ENCODE peak calls at places on chromosome 20, in six cellular contexts. Z, C, N, U, K and H are unnamed samples.

GRCh38 chr20:49913399-49914047 is 1.8 kb downstream of the SPATA2 start:
- DNase-seq in Z (no peak), C (no peak), N (no peak), U (no peak), K (no peak), H (no peak)

GRCh38 chr20:44739952-44740351 is 5.7 kb upstream of the KCNK15 start:
- DNase-seq in Z (no peak), C (no peak), N (no peak), U (no peak), K (no peak), H (no peak)

GRCh38 chr20:44664127-44664526 is 12.6 kb upstream of the ADA start:
- DNase-seq in Z (no peak), C (no peak), N (no peak), U (no peak), K (no peak), H (no peak)

GRCh38 chr20:62103508-62104233 is 18.6 kb upstream of the LSM14B start:
- DNase-seq in Z (no peak), C (no peak), N (no peak), U (no peak), K (no peak), H (no peak)

GRCh38 chr20:50304883-50305635 is 114.4 kb downstream of the CEBPB start:
- DNase-seq in Z (peak), C (no peak), N (no peak), U (no peak), K (peak), H (no peak)

GRCh38 chr20:33014336-33015113 is 7.0 kb downstream of the BPIFB2 start:
- DNase-seq in Z (no peak), C (no peak), N (no peak), U (no peak), K (no peak), H (no peak)

GRCh38 chr20:61754976-61755778 is 310.5 kb downstream of the TAF4 start:
- DNase-seq in Z (no peak), C (no peak), N (no peak), U (peak), K (no peak), H (no peak)

GRCh38 chr20:49381558-49382493 is 100.6 kb downstream of the KCNB1 start:
- DNase-seq in Z (peak), C (no peak), N (no peak), U (no peak), K (peak), H (peak)

GRCh38 chr20:45037050-45037449 is 63.9 kb downstream of the KCNS1 start:
- DNase-seq in Z (no peak), C (no peak), N (no peak), U (no peak), K (no peak), H (no peak)

GRCh38 chr20:46621492-46621891 is 29.8 kb downstream of the SLC13A3 start:
- DNase-seq in Z (no peak), C (no peak), N (no peak), U (no peak), K (no peak), H (no peak)

GRCh38 chr20:17611540-17612286 is 41.8 kb downstream of the DSTN start:
- DNase-seq in Z (peak), C (no peak), N (peak), U (peak), K (no peak), H (no peak)

GRCh38 chr20:18524646-18525045 is 16.9 kb downstream of the SEC23B start:
- DNase-seq in Z (no peak), C (no peak), N (no peak), U (no peak), K (no peak), H (no peak)

GRCh38 chr20:50744143-50744792 is 12.9 kb downstream of the PARD6B start:
- DNase-seq in Z (peak), C (no peak), N (no peak), U (no peak), K (peak), H (no peak)

GRCh38 chr20:31896049-31896448 is 25.6 kb downstream of the TTLL9 start:
- DNase-seq in Z (no peak), C (no peak), N (no peak), U (no peak), K (no peak), H (no peak)

GRCh38 chr20:13382786-13383185 is 161.7 kb downstream of the ISM1 start:
- DNase-seq in Z (no peak), C (no peak), N (no peak), U (no peak), K (no peak), H (no peak)

GRCh38 chr20:57629976-57630525 is 9.8 kb upstream of the ZBP1 start:
- DNase-seq in Z (no peak), C (no peak), N (no peak), U (no peak), K (peak), H (peak)

GRCh38 chr20:23289249-23289648 is 61.3 kb upstream of the NXT1 start:
- DNase-seq in Z (no peak), C (no peak), N (no peak), U (no peak), K (no peak), H (no peak)

GRCh38 chr20:56957737-56958553 is 308.5 kb downstream of the BMP7 start:
- DNase-seq in Z (no peak), C (no peak), N (no peak), U (peak), K (no peak), H (no peak)

GRCh38 chr20:45052698-45053440 is 48.1 kb downstream of the KCNS1 start:
- DNase-seq in Z (no peak), C (no peak), N (peak), U (no peak), K (no peak), H (no peak)

GRCh38 chr20:30816182-30816645 is 441.2 kb upstream of the DEFB115 start:
- DNase-seq in Z (no peak), C (no peak), N (no peak), U (no peak), K (no peak), H (no peak)

GRCh38 chr20:341682-342081 is 5.2 kb upstream of the NRSN2 start:
- DNase-seq in Z (no peak), C (no peak), N (no peak), U (no peak), K (no peak), H (no peak)

GRCh38 chr20:53660078-53660909 is 66.7 kb upstream of the ZNF217 start:
- DNase-seq in Z (peak), C (no peak), N (peak), U (no peak), K (peak), H (no peak)

GRCh38 chr20:10961651-10962288 is 288.0 kb upstream of the JAG1 start:
- DNase-seq in Z (no peak), C (no peak), N (no peak), U (no peak), K (no peak), H (no peak)

GRCh38 chr20:62327726-62328495 is 25.1 kb downstream of the ADRM1 start:
- DNase-seq in Z (no peak), C (no peak), N (no peak), U (no peak), K (no peak), H (no peak)

GRCh38 chr20:60254901-60255411 is 296.7 kb downstream of the CDH26 start:
- DNase-seq in Z (no peak), C (no peak), N (no peak), U (no peak), K (no peak), H (no peak)

GRCh38 chr20:43830883-43831282 is 83.8 kb upstream of the TOX2 start:
- DNase-seq in Z (no peak), C (no peak), N (no peak), U (no peak), K (no peak), H (no peak)

GRCh38 chr20:41133709-41134361 is 3.5 kb upstream of the PLCG1 start:
- DNase-seq in Z (peak), C (no peak), N (peak), U (no peak), K (no peak), H (peak)

GRCh38 chr20:40689943-40690835 is 1.2 kb upstream of the MAFB start:
- DNase-seq in Z (peak), C (peak), N (peak), U (peak), K (peak), H (peak)

GRCh38 chr20:53227523-53227922 is 255.4 kb downstream of the TSHZ2 start:
- DNase-seq in Z (no peak), C (no peak), N (no peak), U (no peak), K (no peak), H (no peak)

GRCh38 chr20:5069141-5069806 is 50.5 kb downstream of the PCNA start:
- DNase-seq in Z (no peak), C (no peak), N (no peak), U (no peak), K (no peak), H (no peak)

GRCh38 chr20:50191065-50191565 is 485 bp downstream of the CEBPB start:
- DNase-seq in Z (peak), C (peak), N (no peak), U (peak), K (peak), H (no peak)

GRCh38 chr20:34544109-34544793 is 14.3 kb upstream of the MAP1LC3A start:
- DNase-seq in Z (peak), C (no peak), N (no peak), U (no peak), K (no peak), H (no peak)

GRCh38 chr20:62696431-62696957 is 12.1 kb upstream of the NTSR1 start:
- DNase-seq in Z (no peak), C (no peak), N (no peak), U (no peak), K (no peak), H (no peak)

GRCh38 chr20:24337074-24337473 is 132.4 kb upstream of the SYNDIG1 start:
- DNase-seq in Z (no peak), C (no peak), N (no peak), U (no peak), K (no peak), H (no peak)

GRCh38 chr20:58306421-58307261 is 2.9 kb upstream of the RAB22A start:
- DNase-seq in Z (peak), C (peak), N (peak), U (no peak), K (peak), H (no peak)

GRCh38 chr20:46928580-46929132 is 34.0 kb downstream of the EYA2 start:
- DNase-seq in Z (no peak), C (no peak), N (no peak), U (no peak), K (no peak), H (no peak)

DNA sequence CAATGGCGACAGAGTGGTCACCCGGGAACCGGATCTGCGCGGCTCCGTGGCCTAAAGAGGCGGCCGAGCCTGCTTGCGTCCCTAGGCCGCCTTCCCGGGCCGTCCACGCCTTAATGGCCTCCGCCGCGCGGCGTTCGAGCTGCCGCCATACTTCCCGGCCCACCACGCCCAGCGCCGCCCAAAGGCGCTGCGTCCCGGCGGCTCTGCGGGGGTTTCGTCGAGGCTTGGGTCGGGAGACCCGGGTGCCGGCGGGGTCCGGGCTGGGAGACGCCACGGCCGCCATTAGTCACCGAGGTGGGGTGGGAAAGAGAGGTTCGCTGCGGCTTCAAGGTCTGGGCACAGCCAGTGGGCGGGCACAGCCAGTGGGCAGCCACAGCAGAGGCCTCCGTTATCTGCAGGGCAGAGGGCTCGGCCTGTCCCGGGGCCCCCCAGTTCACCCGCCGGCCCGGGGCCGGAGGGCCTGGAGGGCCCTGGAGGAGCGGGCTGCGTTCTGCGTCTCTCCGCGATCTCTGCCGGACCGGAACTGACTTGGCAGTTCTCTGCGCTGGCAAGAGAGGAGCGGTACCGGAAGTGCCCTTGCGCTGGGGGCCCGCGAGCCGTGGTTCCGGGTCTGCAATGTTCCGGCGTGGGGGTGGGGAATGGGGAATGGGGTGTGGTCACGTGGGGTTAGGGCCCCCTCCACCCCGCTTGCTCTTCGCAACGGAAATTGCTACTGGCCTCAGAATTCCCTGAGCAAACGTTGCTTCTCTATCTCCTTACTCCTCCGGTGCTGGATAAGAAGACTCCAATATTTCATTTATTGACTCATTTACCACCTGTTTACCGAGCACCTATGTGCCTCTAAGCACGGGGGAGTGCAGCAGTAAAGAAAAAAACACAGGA is 82.3 kb downstream of the CNBD2 start:
- DNase-seq in Z (peak), C (peak), N (peak), U (peak), K (peak), H (peak)
- TF ChIP-seq CTCF in Z (no peak), C (no peak), N (no peak), U (no peak), K (no peak), H (no peak)

GRCh38 chr20:48329676-48330644 is 497.8 kb downstream of the PREX1 start:
- DNase-seq in Z (no peak), C (no peak), N (peak), U (peak), K (no peak), H (no peak)
- TF ChIP-seq CTCF in Z (no peak), C (no peak), N (peak), U (peak), K (no peak), H (no peak)

GRCh38 chr20:64079273-64080012 is at the start of gene RGS19:
- DNase-seq in Z (peak), C (peak), N (peak), U (peak), K (peak), H (no peak)

GRCh38 chr20:64081620-64081964 is 1.7 kb downstream of the OPRL1 start:
- DNase-seq in Z (no peak), C (no peak), N (no peak), U (no peak), K (no peak), H (no peak)

GRCh38 chr20:64080813-64081619 is 1.1 kb downstream of the OPRL1 start:
- DNase-seq in Z (no peak), C (no peak), N (no peak), U (no peak), K (no peak), H (no peak)

GRCh38 chr20:64078934-64079272 is 415 bp downstream of the RGS19 start:
- DNase-seq in Z (no peak), C (no peak), N (no peak), U (no peak), K (no peak), H (no peak)

DNA sequence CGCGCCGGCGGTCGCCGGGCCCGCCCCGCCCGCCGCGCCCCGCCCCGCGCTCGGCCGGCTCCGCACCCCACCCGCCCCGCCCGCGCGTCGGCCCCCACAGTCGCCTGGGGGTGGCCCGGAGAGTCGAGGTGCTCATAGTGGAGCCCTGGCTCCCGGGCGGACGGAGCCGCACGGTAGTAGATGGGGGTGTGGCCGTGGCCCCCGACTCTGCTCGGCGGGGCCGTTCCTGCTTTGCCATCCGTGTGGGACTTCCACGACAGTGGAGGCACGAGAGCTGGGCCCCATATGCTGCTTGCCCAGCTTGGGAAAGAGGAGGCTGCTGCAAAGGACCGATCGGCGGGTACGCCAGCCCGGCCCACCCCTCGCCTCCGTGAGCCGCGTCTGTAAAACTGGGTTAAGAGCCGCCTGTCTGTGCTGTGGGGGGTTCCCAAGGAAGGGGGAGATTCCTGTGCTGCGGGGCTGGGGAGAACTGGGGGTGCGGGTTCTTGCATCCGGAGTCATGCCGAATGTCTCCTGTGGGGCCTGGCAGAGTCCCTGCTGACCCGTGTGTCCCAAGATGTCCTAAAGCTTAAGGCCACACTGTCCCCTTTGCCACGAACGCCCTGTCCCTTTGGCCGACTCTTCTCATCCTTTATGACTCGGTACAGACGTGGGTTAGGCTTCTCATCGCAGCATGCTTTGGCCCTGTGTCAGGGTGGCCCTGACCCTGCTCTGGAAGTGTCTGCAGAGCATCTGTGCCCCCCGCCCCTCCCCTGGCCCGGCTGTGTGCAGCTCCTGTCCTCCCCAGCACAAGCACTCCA is at the start of gene OPRL1:
- DNase-seq in Z (no peak), C (peak), N (no peak), U (no peak), K (no peak), H (no peak)
- TF ChIP-seq CTCF in Z (no peak), C (no peak), N (no peak), U (no peak), K (no peak), H (no peak)

DNA sequence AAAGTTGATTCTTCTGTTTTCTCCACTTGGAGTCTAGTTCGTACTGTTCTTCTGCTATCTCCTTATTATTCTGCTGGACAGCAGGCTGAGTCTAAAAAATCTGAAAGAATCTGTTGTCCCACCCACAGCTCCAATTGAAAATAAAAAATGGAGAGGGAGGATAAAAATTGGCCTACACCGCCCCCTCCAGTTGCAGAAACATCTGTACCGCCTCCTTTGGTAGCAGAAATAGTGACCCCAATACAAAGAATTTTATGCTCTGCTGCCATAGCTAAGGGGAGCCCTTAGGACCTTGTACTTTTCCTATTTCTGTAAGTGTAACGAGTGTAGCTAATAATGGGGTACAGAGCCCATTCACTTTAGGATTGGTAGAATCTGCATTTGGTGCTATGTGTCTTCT is 4.9 kb upstream of the FKBP1A start:
- DNase-seq in Z (no peak), C (no peak), N (no peak), U (no peak), K (no peak), H (no peak)
- TF ChIP-seq CTCF in Z (no peak), C (no peak), N (no peak), U (no peak), K (peak), H (peak)